ENCODE peak calls at places on chromosomes 12 and 14, in eight cellular contexts. H, A, P, O, T, W, C and K are unnamed samples.

GRCh38 chr12:121326996-121327674 is 25.1 kb downstream of the ANAPC5 start:
- DNase-seq in H (no peak), W (no peak), O (no peak), A (no peak), P (no peak), C (no peak), T (no peak), K (no peak)

GRCh38 chr12:1716911-1717310 is 26.0 kb downstream of the ADIPOR2 start:
- DNase-seq in O (peak; percentile 33), H (peak; percentile 69), C (no peak), A (no peak), T (no peak), P (no peak), W (no peak), K (no peak)

GRCh38 chr14:93019970-93020369 is 95.8 kb downstream of the ITPK1 start:
- DNase-seq in A (no peak), T (no peak), O (no peak), W (peak; percentile 79), H (no peak), P (no peak), C (peak; percentile 38), K (no peak)

GRCh38 chr12:76863811-76864210 is 15.0 kb downstream of the CSRP2 start:
- DNase-seq in T (no peak), C (no peak), H (peak; percentile 52), A (no peak), P (no peak), O (no peak), W (no peak), K (no peak)

GRCh38 chr12:131454418-131455217 is 256.3 kb upstream of the SFSWAP start:
- DNase-seq in W (no peak), H (no peak), C (peak; percentile 87), A (no peak), P (peak; percentile 95), O (peak; percentile 13), T (no peak), K (peak; percentile 66)

GRCh38 chr14:59228416-59228815 is 39.9 kb downstream of the DAAM1 start:
- DNase-seq in A (no peak), O (peak; percentile 32), C (no peak), P (no peak), W (no peak), T (no peak), H (peak; percentile 62), K (no peak)

GRCh38 chr12:64792128-64792527 is 32.3 kb upstream of the TBC1D30 start:
- DNase-seq in A (no peak), T (no peak), P (no peak), H (no peak), W (no peak), C (no peak), O (no peak), K (no peak)

GRCh38 chr12:60262378-60262777 is 666.5 kb downstream of the SLC16A7 start:
- DNase-seq in H (no peak), P (no peak), O (no peak), T (no peak), W (no peak), C (no peak), A (no peak), K (no peak)

GRCh38 chr12:6766651-6767300 is 613 bp downstream of the PTMS start:
- DNase-seq in H (peak; percentile 59), W (peak; percentile 91), C (peak; percentile 89), O (peak; percentile 76), T (peak; percentile 83), A (no peak), P (peak; percentile 74), K (peak; percentile 87)

GRCh38 chr12:51752490-51752889 is 96.0 kb downstream of the FIGNL2 start:
- DNase-seq in W (peak; percentile 85), H (peak; percentile 91), A (no peak), T (peak; percentile 27), O (peak; percentile 91), P (no peak), C (peak; percentile 31), K (peak; percentile 82)

GRCh38 chr14:54698501-54698900 is 131.6 kb downstream of the SAMD4A start:
- DNase-seq in O (no peak), P (no peak), H (no peak), T (no peak), C (no peak), W (no peak), A (no peak), K (no peak)

GRCh38 chr12:114063435-114063834 is 97.3 kb upstream of the RBM19 start:
- DNase-seq in A (no peak), O (no peak), T (no peak), P (peak; percentile 65), W (no peak), C (no peak), H (no peak), K (no peak)

GRCh38 chr14:69811868-69812252 is 14.8 kb upstream of the SLC10A1 start:
- DNase-seq in P (no peak), H (no peak), T (no peak), A (no peak), O (no peak), C (no peak), W (no peak), K (no peak)

GRCh38 chr14:87013583-87013982 is 979.4 kb downstream of the GALC start:
- DNase-seq in P (no peak), H (peak; percentile 86), C (no peak), A (no peak), O (peak; percentile 15), T (no peak), W (no peak), K (no peak)

GRCh38 chr14:93105362-93105761 is 10.4 kb downstream of the ITPK1 start:
- DNase-seq in P (no peak), W (no peak), H (peak; percentile 83), C (no peak), T (peak; percentile 57), A (no peak), O (peak; percentile 85), K (no peak)

GRCh38 chr12:80763874-80764273 is 47.2 kb downstream of the MYF5 start:
- DNase-seq in T (no peak), W (no peak), H (peak; percentile 50), C (peak; percentile 74), O (peak; percentile 73), P (no peak), A (no peak), K (peak; percentile 37)

GRCh38 chr14:75022655-75023054 is 19.9 kb downstream of the EIF2B2 start:
- DNase-seq in P (peak; percentile 40), C (peak; percentile 60), W (no peak), T (no peak), H (no peak), A (no peak), O (no peak), K (peak; percentile 47)

GRCh38 chr14:104145826-104146642 is 7.6 kb downstream of the KIF26A start:
- DNase-seq in P (peak; percentile 24), W (peak; percentile 47), H (no peak), A (no peak), T (no peak), C (no peak), O (no peak), K (no peak)

GRCh38 chr14:44347316-44347715 is 159.8 kb downstream of the FSCB start:
- DNase-seq in O (no peak), P (no peak), A (no peak), C (no peak), W (no peak), T (no peak), H (no peak), K (no peak)

GRCh38 chr12:113519464-113520191 is 48.0 kb upstream of the LHX5 start:
- DNase-seq in P (no peak), T (no peak), A (no peak), O (no peak), C (peak; percentile 43), H (no peak), W (no peak), K (no peak)

GRCh38 chr14:56092761-56093160 is 25.4 kb upstream of the PELI2 start:
- DNase-seq in T (no peak), W (no peak), C (no peak), A (no peak), O (peak; percentile 52), P (no peak), H (no peak), K (no peak)

GRCh38 chr14:72430457-72430856 is 463.4 kb downstream of the DPF3 start:
- DNase-seq in T (no peak), W (no peak), P (no peak), O (no peak), A (no peak), C (no peak), H (no peak), K (no peak)

GRCh38 chr14:97280526-97280925 is 483.3 kb downstream of the VRK1 start:
- DNase-seq in H (peak; percentile 80), W (no peak), O (no peak), T (no peak), C (no peak), A (no peak), P (no peak), K (no peak)
- H3K4me1 ChIP-seq in H (no peaks in the 10 kb centered on the region), W (no peaks in the 10 kb centered on the region), O (no peaks in the 10 kb centered on the region), T (no peaks in the 10 kb centered on the region), C (peaks cover 8% of the 10 kb centered on the region), A (no peaks in the 10 kb centered on the region), P (peaks cover 6% of the 10 kb centered on the region), K (no peaks in the 10 kb centered on the region)

GRCh38 chr12:107081778-107082177 is 11.6 kb downstream of the CRY1 start:
- DNase-seq in C (no peak), W (no peak), T (no peak), A (no peak), P (no peak), H (no peak), O (no peak), K (no peak)

DNA sequence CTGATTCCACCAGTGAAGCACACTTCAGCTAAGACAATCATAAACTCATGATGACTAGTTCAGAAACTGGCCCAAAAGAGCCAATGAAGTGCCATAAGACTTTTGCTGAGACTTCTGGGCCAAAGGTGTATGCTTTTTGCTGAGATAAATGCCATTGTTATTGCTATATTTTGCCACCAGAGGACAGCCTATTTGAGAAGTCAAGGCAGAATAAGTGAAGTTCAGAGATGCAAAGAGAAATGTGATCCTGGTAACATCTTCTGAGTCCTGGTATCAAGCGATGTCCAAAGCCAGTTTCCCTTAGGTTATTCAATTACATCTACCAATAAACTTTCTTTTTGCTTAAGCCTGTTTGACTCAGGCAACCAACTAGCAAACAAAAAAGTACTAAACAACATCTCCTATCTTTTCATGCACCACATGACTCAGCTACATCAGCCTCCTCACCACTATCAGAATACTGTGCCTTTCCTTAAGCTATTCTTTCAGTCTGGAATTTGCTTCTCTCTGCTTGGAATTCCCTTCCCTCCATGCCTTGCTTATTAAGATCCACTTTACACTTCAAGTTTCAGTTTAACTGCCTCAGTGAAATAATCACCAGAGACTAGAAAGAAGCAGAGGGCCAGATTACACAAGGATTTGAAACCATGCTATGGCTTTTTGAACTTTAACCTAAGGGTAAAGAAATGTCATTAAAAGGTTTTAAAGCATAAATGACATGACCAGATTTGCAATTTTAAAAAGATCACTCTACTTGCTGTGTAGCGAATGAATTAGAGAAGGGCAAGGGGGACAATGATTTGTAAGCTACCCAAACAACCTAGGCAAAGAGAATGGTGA is 14.0 kb downstream of the CRY1 start:
- DNase-seq in H (peak; percentile 58), P (no peak), A (no peak), W (no peak), T (no peak), C (no peak), O (peak; percentile 56), K (peak; percentile 8)
- TF ChIP-seq CTCF in H (peak; percentile 63), P (peak; percentile 63), A (no peak), W (no peak), T (peak; percentile 40), C (peak; percentile 47), O (peak; percentile 64), K (peak; percentile 50)

GRCh38 chr14:73773441-73774243 is 59.5 kb upstream of the PNMA1 start:
- DNase-seq in H (no peak), W (peak; percentile 27), O (no peak), C (no peak), P (no peak), T (no peak), A (no peak), K (peak; percentile 4)
- H3K4me1 ChIP-seq in H (peaks cover 18% of the 10 kb centered on the region), W (peaks cover 95% of the 10 kb centered on the region), O (peaks cover 18% of the 10 kb centered on the region), C (peaks cover 5% of the 10 kb centered on the region), P (no peaks in the 10 kb centered on the region), T (peaks cover 57% of the 10 kb centered on the region), A (peaks cover 92% of the 10 kb centered on the region), K (peaks cover 30% of the 10 kb centered on the region)

GRCh38 chr12:49888461-49889151 is 15.1 kb downstream of the FAIM2 start:
- DNase-seq in O (no peak), W (peak; percentile 57), C (no peak), A (no peak), H (no peak), P (no peak), T (peak; percentile 28), K (no peak)
- TF ChIP-seq CTCF in O (no peak), W (no peak), C (no peak), A (no peak), H (no peak), P (no peak), T (no peak), K (no peak)